ENCODE peak calls at places on chromosomes 16 and 17, in nine cellular contexts. R is astrocyte of the spinal cord; D is CD8-positive, alpha-beta T cell; I is epithelial cell of esophagus; C is body of pancreas; V is lung; K is pancreas; F is AG10803; H is right atrium auricular region. Y is an unnamed sample.

GRCh38 chr17:57370051-57370581 is 113.8 kb downstream of the MSI2 start:
- DNase-seq in I (peak), V (no peak), F (peak), R (peak), C (no peak), H (no peak), D (no peak), K (no peak), Y (no peak)

GRCh38 chr16:2325181-2325580 is 15.3 kb downstream of the ABCA3 start:
- DNase-seq in I (no peak), F (no peak), R (no peak), V (no peak), D (no peak), K (no peak), H (no peak), C (no peak), Y (no peak)

GRCh38 chr17:82477934-82478333 is 19.4 kb downstream of the NARF start:
- DNase-seq in K (no peak), I (no peak), F (no peak), D (no peak), H (no peak), V (no peak), R (no peak), C (no peak), Y (no peak)

GRCh38 chr17:46977348-46977747 is 1.7 kb downstream of the RPRML start:
- DNase-seq in R (no peak), I (peak), F (no peak), V (no peak), D (no peak), H (no peak), K (peak), C (peak), Y (no peak)

GRCh38 chr16:62940573-62940972 is 904.3 kb upstream of the CDH8 start:
- DNase-seq in V (no peak), I (no peak), H (no peak), F (no peak), R (no peak), D (no peak), C (no peak), K (no peak), Y (no peak)

GRCh38 chr16:48182979-48183537 is 27.3 kb upstream of the ABCC12 start:
- DNase-seq in I (no peak), V (no peak), R (no peak), C (no peak), H (no peak), D (no peak), F (no peak), K (no peak), Y (peak)

GRCh38 chr17:3527896-3528603 is 29.6 kb downstream of the TRPV3 start:
- DNase-seq in I (no peak), D (no peak), V (no peak), K (no peak), H (no peak), F (no peak), R (peak), C (no peak), Y (no peak)

GRCh38 chr17:61393550-61393903 is 6.1 kb upstream of the TBX2 start:
- DNase-seq in R (no peak), K (no peak), F (no peak), C (no peak), V (no peak), H (no peak), D (no peak), I (peak), Y (no peak)

GRCh38 chr17:82244413-82245140 is 15.7 kb downstream of the SLC16A3 start:
- DNase-seq in C (no peak), V (no peak), K (no peak), H (no peak), D (no peak), R (peak), I (peak), F (peak), Y (no peak)

DNA sequence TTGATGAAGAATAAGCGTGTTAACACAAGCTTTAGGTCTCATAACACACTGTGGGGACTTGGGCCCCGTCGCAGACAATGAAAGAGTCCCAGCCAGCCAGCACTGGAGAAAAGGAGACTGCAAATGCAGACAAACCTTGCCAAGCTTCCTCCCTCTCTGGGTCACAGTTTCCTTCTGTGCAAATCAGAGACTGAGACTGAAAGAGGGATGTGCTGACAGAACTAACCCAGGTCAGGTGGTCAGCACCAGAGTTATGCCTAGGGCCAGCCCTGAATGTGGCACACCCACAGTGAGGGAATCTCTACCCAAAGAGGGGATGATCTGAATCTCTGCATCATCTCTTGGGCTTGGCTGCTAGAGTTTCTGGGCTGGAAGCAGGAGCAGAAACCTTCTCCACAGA is 282.3 kb upstream of the CCL2 start:
- DNase-seq in K (no peak), V (no peak), C (no peak), H (no peak), R (no peak), D (no peak), I (no peak), F (no peak), Y (no peak)
- TF ChIP-seq CTCF in K (no peak), V (no peak), C (no peak), H (no peak), R (no peak), D (no peak), I (no peak), F (no peak), Y (no peak)

GRCh38 chr16:78195868-78196267 is 96.4 kb downstream of the WWOX start:
- DNase-seq in H (no peak), C (no peak), V (no peak), K (no peak), F (no peak), D (no peak), I (no peak), R (no peak), Y (no peak)
- H3K4me3 ChIP-seq in H (no peak), C (no peak), V (no peak), K (no peak), F (no peak), D (no peak), I (no peak), R (no peak), Y (no peak)

DNA sequence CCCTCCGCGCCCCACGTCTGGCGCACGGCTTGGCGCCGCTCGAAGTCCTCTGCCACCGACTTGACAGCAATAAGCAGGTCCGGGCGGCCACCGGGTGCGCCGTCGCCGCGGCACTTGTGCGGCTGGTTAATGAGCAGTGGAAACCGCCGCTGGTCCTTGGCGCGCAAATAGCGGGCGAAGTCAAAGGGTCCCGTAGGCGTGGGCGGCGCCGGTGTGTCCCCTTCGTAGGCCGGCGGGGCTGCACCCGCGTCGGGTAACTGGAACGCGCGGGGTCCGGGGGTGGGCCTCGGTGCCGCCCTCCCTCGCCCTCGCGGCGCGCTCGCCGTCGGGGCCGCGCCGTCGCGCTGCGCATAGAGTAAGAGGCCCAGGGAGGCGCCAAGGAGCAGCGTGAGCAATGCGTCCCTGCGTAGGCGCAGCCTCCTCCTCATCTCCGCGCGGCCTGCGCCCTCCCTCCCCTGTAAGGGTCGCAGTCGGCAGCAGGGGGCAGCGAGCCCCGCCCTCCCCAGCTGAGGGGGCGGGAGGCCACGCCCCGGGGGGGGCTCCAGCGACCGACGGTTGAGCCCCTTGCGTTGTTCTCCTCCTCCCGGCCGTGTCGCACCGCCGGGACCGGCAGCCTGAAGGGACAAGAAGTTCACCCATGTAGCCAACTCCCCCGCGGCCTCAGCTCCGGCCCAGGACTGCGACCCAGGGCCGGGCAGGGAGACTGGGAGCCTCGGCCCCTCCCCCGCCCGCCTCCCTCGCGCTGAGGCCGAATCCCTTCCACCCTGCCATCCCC is 553 bp downstream of the B3GNT9 start:
- DNase-seq in I (peak), F (peak), K (peak), D (no peak), V (no peak), R (peak), H (no peak), C (no peak), Y (no peak)
- TF ChIP-seq CTCF in I (no peak), F (peak), K (no peak), D (no peak), V (no peak), R (no peak), H (no peak), C (no peak), Y (no peak)

GRCh38 chr16:1117926-1118325 is 21.9 kb upstream of the C1QTNF8 start:
- DNase-seq in K (no peak), F (no peak), V (no peak), D (no peak), R (no peak), C (no peak), I (no peak), H (no peak), Y (no peak)
- H3K4me3 ChIP-seq in K (no peak), F (no peak), V (no peak), D (no peak), R (no peak), C (no peak), I (no peak), H (no peak), Y (no peak)

DNA sequence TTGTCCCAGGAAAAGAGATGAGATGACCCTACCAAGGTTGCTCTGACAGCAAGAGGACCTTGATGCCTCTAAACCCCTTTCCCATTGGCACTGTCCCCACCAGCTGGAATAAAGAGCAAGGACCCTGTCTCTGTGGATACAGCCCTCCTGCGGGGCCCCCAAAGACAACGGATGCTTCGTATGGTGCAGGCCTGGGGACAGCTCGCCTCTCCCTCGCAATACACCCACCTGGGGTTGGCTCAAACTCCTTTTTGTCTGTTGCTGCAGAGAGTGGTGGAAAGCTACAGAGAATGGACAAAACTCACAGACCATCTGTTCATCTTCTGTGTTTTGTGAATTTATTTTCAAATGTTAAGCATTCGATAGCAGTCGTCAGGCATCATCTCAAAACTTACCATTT is 27.6 kb upstream of the CACNG3 start:
- DNase-seq in F (no peak), R (no peak), D (no peak), I (no peak), V (no peak), K (no peak), C (no peak), H (no peak), Y (no peak)
- TF ChIP-seq CTCF in F (no peak), R (no peak), D (no peak), I (no peak), V (no peak), K (no peak), C (no peak), H (no peak), Y (no peak)

DNA sequence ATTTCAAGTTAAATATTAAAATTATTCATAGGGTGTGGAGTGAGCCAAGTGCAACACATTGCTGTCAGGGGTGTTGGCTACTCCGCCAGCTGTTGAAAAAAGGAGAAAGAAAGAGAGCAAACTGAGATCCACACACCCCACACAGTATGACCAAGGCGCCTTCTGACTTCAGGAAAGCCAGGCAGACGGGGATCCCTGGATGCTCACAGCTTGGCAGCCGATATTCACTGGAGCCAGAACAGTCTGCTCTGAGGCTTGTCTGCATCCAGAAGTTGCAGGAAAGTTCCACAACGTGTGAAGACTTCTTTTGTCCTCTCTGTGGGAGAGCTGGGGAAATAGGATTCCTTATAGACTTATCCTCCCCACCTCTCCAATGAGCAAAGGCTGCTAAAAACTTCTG is 9.2 kb downstream of the CHD9NB start:
- DNase-seq in H (no peak), K (no peak), I (no peak), V (no peak), D (no peak), R (no peak), F (no peak), C (no peak), Y (no peak)
- H3K4me3 ChIP-seq in H (peak), K (no peak), I (peak), V (no peak), D (no peak), R (no peak), F (no peak), C (no peak), Y (no peak)

GRCh38 chr16:20676867-20677266 is 20.6 kb downstream of the ACSM1 start:
- DNase-seq in R (no peak), F (no peak), D (no peak), I (no peak), C (peak), K (no peak), H (no peak), V (no peak), Y (no peak)
- TF ChIP-seq CTCF in R (no peak), F (no peak), D (no peak), I (peak), C (peak), K (no peak), H (no peak), V (no peak), Y (no peak)

Y was measured in LNCaP clone FGC.